ENCODE peak calls at places on chromosomes 12 and 14, in six cellular contexts. One of them, this sample, is unnamed.

GRCh38 chr12:15164997-15165659 is 56.1 kb downstream of the RERG start:
- DNase-seq in mammary epithelial cell: no peak
- DNase-seq in fibroblast of pulmonary artery: peak
- DNase-seq in AG04450: no peak
- DNase-seq in endodermal cell: peak
- DNase-seq in neural progenitor cell: no peak
- DNase-seq in this sample: no peak

GRCh38 chr12:49539406-49540228 is 787 bp downstream of the KCNH3 start:
- DNase-seq in mammary epithelial cell: no peak
- DNase-seq in fibroblast of pulmonary artery: no peak
- DNase-seq in AG04450: no peak
- DNase-seq in neural progenitor cell: no peak
- DNase-seq in endodermal cell: peak
- DNase-seq in this sample: no peak

GRCh38 chr12:71954861-71955260 is 16.2 kb downstream of the TPH2 start:
- DNase-seq in AG04450: no peak
- DNase-seq in neural progenitor cell: no peak
- DNase-seq in mammary epithelial cell: no peak
- DNase-seq in endodermal cell: no peak
- DNase-seq in fibroblast of pulmonary artery: no peak
- DNase-seq in this sample: no peak

GRCh38 chr12:55687746-55688145 is 20.0 kb downstream of the ITGA7 start:
- DNase-seq in mammary epithelial cell: peak
- DNase-seq in AG04450: no peak
- DNase-seq in endodermal cell: no peak
- DNase-seq in fibroblast of pulmonary artery: no peak
- DNase-seq in neural progenitor cell: no peak
- DNase-seq in this sample: no peak

GRCh38 chr14:94470311-94470710 is 5.7 kb downstream of the SERPINA9 start:
- DNase-seq in endodermal cell: no peak
- DNase-seq in AG04450: no peak
- DNase-seq in mammary epithelial cell: no peak
- DNase-seq in fibroblast of pulmonary artery: no peak
- DNase-seq in neural progenitor cell: no peak
- DNase-seq in this sample: no peak

GRCh38 chr12:47763481-47764344 is 5.0 kb upstream of the RAPGEF3 start:
- DNase-seq in endodermal cell: no peak
- DNase-seq in AG04450: no peak
- DNase-seq in fibroblast of pulmonary artery: no peak
- DNase-seq in mammary epithelial cell: no peak
- DNase-seq in neural progenitor cell: no peak
- DNase-seq in this sample: peak

GRCh38 chr12:111687255-111687654 is 1.4 kb downstream of the ACAD10 start:
- DNase-seq in AG04450: no peak
- DNase-seq in endodermal cell: no peak
- DNase-seq in neural progenitor cell: no peak
- DNase-seq in mammary epithelial cell: no peak
- DNase-seq in fibroblast of pulmonary artery: no peak
- DNase-seq in this sample: no peak

GRCh38 chr12:69948874-69949273 is 123.8 kb downstream of the MYRFL start:
- DNase-seq in AG04450: no peak
- DNase-seq in endodermal cell: no peak
- DNase-seq in mammary epithelial cell: no peak
- DNase-seq in fibroblast of pulmonary artery: no peak
- DNase-seq in neural progenitor cell: no peak
- DNase-seq in this sample: no peak

GRCh38 chr12:63420206-63420644 is 248.1 kb downstream of the DPY19L2 start:
- DNase-seq in endodermal cell: peak
- DNase-seq in neural progenitor cell: peak
- DNase-seq in mammary epithelial cell: peak
- DNase-seq in AG04450: peak
- DNase-seq in fibroblast of pulmonary artery: peak
- DNase-seq in this sample: peak

GRCh38 chr14:74893614-74894091 is 11.9 kb downstream of the DLST start:
- DNase-seq in endodermal cell: no peak
- DNase-seq in neural progenitor cell: no peak
- DNase-seq in mammary epithelial cell: no peak
- DNase-seq in AG04450: no peak
- DNase-seq in fibroblast of pulmonary artery: no peak
- DNase-seq in this sample: no peak

GRCh38 chr12:24960222-24960855 is 11.4 kb upstream of the BCAT1 start:
- DNase-seq in neural progenitor cell: peak
- DNase-seq in fibroblast of pulmonary artery: peak
- DNase-seq in endodermal cell: peak
- DNase-seq in AG04450: no peak
- DNase-seq in mammary epithelial cell: peak
- DNase-seq in this sample: peak

GRCh38 chr12:46722737-46723136 is 103.1 kb downstream of the SLC38A4 start:
- DNase-seq in AG04450: no peak
- DNase-seq in fibroblast of pulmonary artery: peak
- DNase-seq in endodermal cell: no peak
- DNase-seq in mammary epithelial cell: no peak
- DNase-seq in neural progenitor cell: no peak
- DNase-seq in this sample: no peak

GRCh38 chr14:77064535-77065178 is 33.4 kb upstream of the CIPC start:
- DNase-seq in AG04450: no peak
- DNase-seq in endodermal cell: no peak
- DNase-seq in mammary epithelial cell: no peak
- DNase-seq in fibroblast of pulmonary artery: no peak
- DNase-seq in neural progenitor cell: no peak
- DNase-seq in this sample: no peak

GRCh38 chr14:34981743-34982420 is 910 bp upstream of the SRP54 start:
- DNase-seq in AG04450: peak
- DNase-seq in endodermal cell: peak
- DNase-seq in mammary epithelial cell: no peak
- DNase-seq in neural progenitor cell: peak
- DNase-seq in fibroblast of pulmonary artery: peak
- DNase-seq in this sample: peak

DNA sequence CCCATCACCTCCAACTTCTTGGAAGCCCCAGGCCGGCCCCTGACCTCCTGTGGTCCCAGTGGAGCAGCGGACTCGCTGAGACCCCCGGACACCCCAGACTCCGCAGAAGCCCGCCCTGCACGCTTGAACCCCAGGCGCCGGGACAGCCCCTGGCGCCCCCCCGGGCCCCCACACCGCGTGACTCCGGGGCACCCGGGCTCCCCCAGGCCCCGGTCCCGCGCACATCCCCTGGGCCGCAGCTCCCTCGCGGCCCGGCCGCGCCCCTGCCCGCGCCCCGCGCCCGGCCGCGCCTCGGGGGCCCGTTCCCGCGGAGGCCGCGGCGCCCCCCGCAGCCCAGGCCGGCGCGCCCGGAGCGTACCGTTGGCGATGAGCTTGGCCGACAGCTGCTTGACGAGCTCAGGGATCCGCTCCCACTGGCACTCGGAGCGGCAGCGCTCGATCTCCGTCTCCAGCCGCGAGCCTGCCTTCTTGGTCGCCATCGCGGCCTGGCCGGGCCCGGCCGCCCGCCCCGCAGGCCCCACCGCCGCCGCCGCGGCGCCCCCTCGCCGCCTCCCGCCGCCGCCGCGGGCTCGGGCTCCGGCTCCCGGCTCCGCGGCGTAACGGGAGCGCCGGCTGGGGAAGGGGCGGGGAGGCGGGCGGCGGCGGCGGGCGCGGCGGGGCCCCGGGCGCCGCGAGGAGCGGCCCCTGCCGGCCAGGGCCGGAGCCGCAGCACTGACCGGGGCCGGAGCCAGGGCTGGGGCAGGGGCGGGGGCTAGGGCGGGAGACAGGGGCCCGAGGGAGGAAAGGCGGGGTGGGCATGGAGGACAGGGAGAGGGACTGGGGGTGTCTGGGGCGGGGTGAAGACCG is at the start of gene TTC7B:
- DNase-seq in neural progenitor cell: peak
- DNase-seq in mammary epithelial cell: peak
- DNase-seq in fibroblast of pulmonary artery: peak
- DNase-seq in AG04450: no peak
- DNase-seq in endodermal cell: peak
- DNase-seq in this sample: peak
- TF ChIP-seq CTCF in neural progenitor cell: peak
- TF ChIP-seq CTCF in mammary epithelial cell: no peak
- TF ChIP-seq CTCF in fibroblast of pulmonary artery: no peak
- TF ChIP-seq CTCF in AG04450: peak
- TF ChIP-seq CTCF in endodermal cell: peak
- TF ChIP-seq CTCF in this sample: no peak

DNA sequence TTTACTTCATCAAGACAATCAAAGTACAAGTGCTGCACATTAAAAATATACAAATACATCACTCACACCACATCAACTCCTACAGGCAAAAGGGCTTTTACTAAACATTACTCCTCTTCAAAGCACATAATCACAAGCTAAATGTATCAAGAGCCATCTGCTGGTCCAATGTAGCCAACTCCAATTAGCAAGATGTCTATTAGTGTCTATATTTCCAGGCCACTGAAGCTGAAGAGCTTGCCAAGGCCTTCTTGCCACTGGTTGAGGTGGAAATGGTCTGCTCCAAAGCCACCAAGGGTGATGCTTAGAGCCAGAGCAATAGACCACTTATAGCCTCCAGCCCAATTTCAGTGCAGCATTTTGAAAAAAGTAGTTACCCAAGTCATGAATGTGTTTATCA is 54.5 kb downstream of the RASSF9 start:
- DNase-seq in fibroblast of pulmonary artery: no peak
- DNase-seq in AG04450: no peak
- DNase-seq in endodermal cell: no peak
- DNase-seq in neural progenitor cell: no peak
- DNase-seq in mammary epithelial cell: no peak
- DNase-seq in this sample: no peak
- TF ChIP-seq CTCF in fibroblast of pulmonary artery: no peak
- TF ChIP-seq CTCF in AG04450: no peak
- TF ChIP-seq CTCF in endodermal cell: no peak
- TF ChIP-seq CTCF in neural progenitor cell: no peak
- TF ChIP-seq CTCF in mammary epithelial cell: no peak
- TF ChIP-seq CTCF in this sample: no peak

GRCh38 chr14:101774814-101775213 is 13.3 kb downstream of the PPP2R5C start:
- DNase-seq in fibroblast of pulmonary artery: no peak
- DNase-seq in neural progenitor cell: no peak
- DNase-seq in mammary epithelial cell: no peak
- DNase-seq in AG04450: no peak
- DNase-seq in endodermal cell: no peak
- DNase-seq in this sample: no peak
- TF ChIP-seq CTCF in fibroblast of pulmonary artery: no peak
- TF ChIP-seq CTCF in neural progenitor cell: no peak
- TF ChIP-seq CTCF in mammary epithelial cell: no peak
- TF ChIP-seq CTCF in AG04450: no peak
- TF ChIP-seq CTCF in endodermal cell: no peak
- TF ChIP-seq CTCF in this sample: no peak

DNA sequence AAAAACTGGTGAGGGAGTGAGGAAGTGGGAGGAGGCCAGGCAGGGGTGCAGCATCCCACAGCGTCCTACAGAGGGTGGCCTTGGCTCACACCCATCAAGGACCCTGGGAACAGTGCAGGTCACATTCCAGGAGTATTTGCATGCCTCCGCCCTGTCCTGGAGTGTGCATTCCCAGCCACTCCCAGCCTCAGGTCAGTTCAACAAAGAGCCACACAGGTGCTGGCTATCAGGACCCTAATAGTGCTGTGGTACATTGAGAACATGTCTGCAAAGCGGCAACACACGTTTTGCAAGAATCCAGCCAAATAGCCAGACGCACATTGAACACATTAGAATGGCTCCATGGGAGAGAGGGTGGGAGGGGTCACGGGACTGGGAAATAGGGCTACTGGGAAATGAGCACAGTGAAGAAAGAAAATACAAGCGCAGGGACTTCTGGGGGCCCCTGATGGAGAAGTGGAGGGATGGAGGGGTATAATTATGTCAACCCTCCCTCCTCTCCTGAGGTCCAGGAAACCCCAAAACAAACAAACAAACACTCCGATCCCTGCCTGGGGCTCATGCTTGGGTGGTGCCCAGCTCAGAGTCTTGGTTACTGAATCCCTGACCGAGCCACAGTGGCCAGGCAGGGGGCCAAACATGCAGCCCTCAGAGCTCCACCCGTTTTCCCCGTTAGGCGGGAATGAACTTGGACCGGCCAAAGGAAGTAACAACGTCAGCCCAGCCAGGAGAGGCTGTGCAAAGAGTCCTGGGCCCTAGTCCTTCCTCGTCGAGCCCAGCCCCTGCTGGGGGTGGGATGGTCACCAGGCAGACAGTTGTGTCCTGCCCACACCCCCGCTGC is 36.4 kb downstream of the CMKLR1 start:
- DNase-seq in endodermal cell: peak
- DNase-seq in fibroblast of pulmonary artery: peak
- DNase-seq in AG04450: no peak
- DNase-seq in mammary epithelial cell: no peak
- DNase-seq in neural progenitor cell: peak
- DNase-seq in this sample: peak
- TF ChIP-seq CTCF in endodermal cell: peak
- TF ChIP-seq CTCF in fibroblast of pulmonary artery: no peak
- TF ChIP-seq CTCF in AG04450: no peak
- TF ChIP-seq CTCF in mammary epithelial cell: no peak
- TF ChIP-seq CTCF in neural progenitor cell: peak
- TF ChIP-seq CTCF in this sample: no peak

DNA sequence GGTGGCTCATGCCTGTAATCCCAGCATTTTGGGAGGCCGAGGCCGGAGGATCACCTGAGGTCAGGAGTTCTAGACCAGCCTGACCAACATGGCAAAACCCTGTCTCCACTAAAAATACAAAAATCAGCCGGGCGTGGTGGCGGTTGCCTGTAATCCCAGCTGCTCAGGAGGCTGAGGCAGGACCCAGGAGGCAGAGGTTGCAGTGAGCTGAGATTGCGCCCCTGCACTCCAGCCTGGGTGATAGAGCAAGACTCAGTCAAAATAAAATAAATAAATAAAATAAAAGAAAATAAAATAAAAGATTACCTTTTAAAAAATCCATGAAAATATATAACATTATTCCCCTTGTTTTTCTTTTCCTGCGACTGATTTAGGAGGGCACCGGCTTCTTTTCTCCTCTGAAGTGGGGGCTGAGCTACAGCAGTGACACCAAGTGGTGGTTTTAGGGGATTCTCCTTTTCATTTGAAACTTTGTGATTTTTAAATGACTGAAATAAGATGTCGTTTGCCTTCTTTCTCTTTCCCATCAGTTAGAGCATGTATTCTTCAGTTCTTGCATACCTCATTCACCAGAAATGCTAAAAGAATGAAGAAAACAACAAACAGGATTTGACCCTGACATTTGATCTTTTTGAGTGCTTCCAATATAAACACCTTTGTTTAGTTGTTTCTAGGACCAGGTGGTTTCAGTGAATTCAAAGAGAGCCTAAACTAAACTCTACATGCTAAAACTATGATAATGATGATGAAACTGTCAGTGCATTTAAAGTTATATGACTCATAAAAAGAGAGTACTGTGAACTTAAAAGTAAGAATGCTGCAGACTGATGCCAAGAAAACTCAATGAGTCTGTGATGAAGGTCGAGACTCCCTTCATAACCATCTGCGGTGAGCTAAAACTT is 22.6 kb upstream of the PKP2 start:
- DNase-seq in AG04450: no peak
- DNase-seq in fibroblast of pulmonary artery: peak
- DNase-seq in endodermal cell: peak
- DNase-seq in mammary epithelial cell: peak
- DNase-seq in neural progenitor cell: peak
- DNase-seq in this sample: peak
- TF ChIP-seq CTCF in AG04450: no peak
- TF ChIP-seq CTCF in fibroblast of pulmonary artery: peak
- TF ChIP-seq CTCF in endodermal cell: peak
- TF ChIP-seq CTCF in mammary epithelial cell: peak
- TF ChIP-seq CTCF in neural progenitor cell: peak
- TF ChIP-seq CTCF in this sample: peak

This sample was measured in nephron progenitor cell.